ENCODE peak calls at places on chromosomes 5 and 9, in eight cellular contexts. Z is fibroblast of pulmonary artery, I is colonic mucosa, M is GM13977, Q is A549, N is Calu3, R is progenitor cell of endocrine pancreas, E is kidney. P is an unnamed sample.

GRCh38 chr9:132903574-132904495 is 25.1 kb downstream of the SPACA9 start:
- DNase-seq in Z (no peak), I (no peak), M (no peak), Q (no peak), N (no peak), R (no peak), E (no peak), P (no peak)

GRCh38 chr5:151151793-151152192 is 5.8 kb downstream of the ANXA6 start:
- DNase-seq in Z (no peak), I (no peak), M (peak), Q (no peak), N (no peak), R (no peak), E (no peak), P (no peak)

GRCh38 chr9:19913151-19913550 is 124.3 kb upstream of the SLC24A2 start:
- DNase-seq in Z (no peak), I (no peak), M (no peak), Q (no peak), N (no peak), R (no peak), E (no peak), P (no peak)

GRCh38 chr9:110638381-110638954 is 30.1 kb upstream of the MUSK start:
- DNase-seq in Z (peak), I (no peak), M (peak), Q (no peak), N (no peak), R (no peak), E (no peak), P (no peak)

GRCh38 chr5:172002840-172003512 is 3.5 kb downstream of the FBXW11 start:
- DNase-seq in Z (no peak), I (no peak), M (no peak), Q (no peak), N (no peak), R (no peak), E (no peak), P (no peak)

GRCh38 chr9:106921341-106921899 is 58.5 kb downstream of the ZNF462 start:
- DNase-seq in Z (peak), I (peak), M (no peak), Q (no peak), N (peak), R (no peak), E (no peak), P (peak)

GRCh38 chr9:23073136-23073535 is 626.5 kb downstream of the DMRTA1 start:
- DNase-seq in Z (no peak), I (no peak), M (no peak), Q (no peak), N (no peak), R (no peak), E (no peak), P (no peak)

GRCh38 chr9:102842421-102842820 is 152.7 kb upstream of the CYLC2 start:
- DNase-seq in Z (no peak), I (no peak), M (no peak), Q (no peak), N (no peak), R (no peak), E (no peak), P (no peak)

GRCh38 chr5:66519626-66520025 is 76.6 kb upstream of the MAST4 start:
- DNase-seq in Z (no peak), I (no peak), M (no peak), Q (no peak), N (no peak), R (no peak), E (no peak), P (no peak)

GRCh38 chr9:90303653-90304052 is 339.0 kb downstream of the DIRAS2 start:
- DNase-seq in Z (no peak), I (no peak), M (no peak), Q (no peak), N (no peak), R (no peak), E (no peak), P (no peak)

GRCh38 chr5:108212775-108213346 is 169.0 kb downstream of the FBXL17 start:
- DNase-seq in Z (peak), I (no peak), M (no peak), Q (no peak), N (peak), R (no peak), E (no peak), P (no peak)

GRCh38 chr9:89778100-89779085 is 173.6 kb downstream of the GADD45G start:
- DNase-seq in Z (no peak), I (no peak), M (no peak), Q (no peak), N (no peak), R (no peak), E (no peak), P (no peak)

GRCh38 chr5:167844173-167844572 is 447.3 kb upstream of the WWC1 start:
- DNase-seq in Z (no peak), I (no peak), M (no peak), Q (no peak), N (no peak), R (no peak), E (no peak), P (no peak)

GRCh38 chr5:131416729-131417128 is 152.9 kb downstream of the CDC42SE2 start:
- DNase-seq in Z (no peak), I (no peak), M (peak), Q (no peak), N (no peak), R (no peak), E (no peak), P (no peak)

GRCh38 chr5:170132642-170133448 is 27.1 kb downstream of the FOXI1 start:
- DNase-seq in Z (peak), I (peak), M (no peak), Q (no peak), N (no peak), R (no peak), E (no peak), P (no peak)

GRCh38 chr9:37413311-37413710 is 9.2 kb upstream of the GRHPR start:
- DNase-seq in Z (no peak), I (no peak), M (no peak), Q (no peak), N (no peak), R (no peak), E (no peak), P (no peak)

GRCh38 chr9:93612796-93613154 is 36.4 kb downstream of the PHF2 start:
- DNase-seq in Z (no peak), I (no peak), M (peak), Q (no peak), N (no peak), R (no peak), E (no peak), P (no peak)

GRCh38 chr5:80159133-80159815 is 96.6 kb downstream of the SERINC5 start:
- DNase-seq in Z (no peak), I (no peak), M (no peak), Q (no peak), N (no peak), R (no peak), E (no peak), P (no peak)

GRCh38 chr5:135930949-135931295 is 23.9 kb downstream of the LECT2 start:
- DNase-seq in Z (no peak), I (no peak), M (no peak), Q (no peak), N (no peak), R (no peak), E (no peak), P (no peak)

GRCh38 chr9:34654317-34655083 is 2.5 kb downstream of the IL11RA start:
- DNase-seq in Z (peak), I (peak), M (no peak), Q (no peak), N (no peak), R (no peak), E (peak), P (no peak)

GRCh38 chr5:150142189-150142788 is 13.4 kb downstream of the PDGFRB start:
- DNase-seq in Z (no peak), I (no peak), M (no peak), Q (no peak), N (no peak), R (no peak), E (no peak), P (no peak)

GRCh38 chr9:34515959-34516358 is 6.8 kb downstream of the ENHO start:
- DNase-seq in Z (no peak), I (no peak), M (no peak), Q (no peak), N (no peak), R (no peak), E (no peak), P (no peak)

GRCh38 chr9:134136117-134136996 is 475 bp downstream of the WDR5 start:
- DNase-seq in Z (peak), I (peak), M (peak), Q (peak), N (peak), R (peak), E (peak), P (peak)

GRCh38 chr5:161676109-161676508 is 9.4 kb upstream of the GABRA6 start:
- DNase-seq in Z (no peak), I (no peak), M (peak), Q (no peak), N (no peak), R (no peak), E (no peak), P (no peak)
- TF ChIP-seq CTCF in Z (no peak), I (peak), M (peak), Q (no peak), N (no peak), R (peak), E (peak), P (peak)

GRCh38 chr5:111742166-111742565 is 14.8 kb downstream of the NREP start:
- DNase-seq in Z (no peak), I (no peak), M (no peak), Q (no peak), N (no peak), R (no peak), E (no peak), P (no peak)
- TF ChIP-seq CTCF in Z (no peak), I (no peak), M (no peak), Q (no peak), N (no peak), R (no peak), E (no peak), P (no peak)

GRCh38 chr5:181260720-181261319 is at the start of gene TRIM52:
- DNase-seq in Z (peak), I (peak), M (peak), Q (peak), N (peak), R (peak), E (peak), P (peak)
- TF ChIP-seq CTCF in Z (no peak), I (no peak), M (no peak), Q (no peak), N (no peak), R (no peak), E (no peak), P (no peak)

GRCh38 chr5:54753034-54753433 is 232.4 kb downstream of the ESM1 start:
- DNase-seq in Z (peak), I (no peak), M (peak), Q (no peak), N (no peak), R (no peak), E (no peak), P (no peak)
- TF ChIP-seq CTCF in Z (no peak), I (no peak), M (no peak), Q (no peak), N (no peak), R (no peak), E (no peak), P (no peak)

P was measured in neural crest cell.